ENCODE peak calls at places on chromosomes 5 and 9, in ten cellular contexts. L is tibial artery; J is progenitor cell of endocrine pancreas; Z is GM20000; K is GM12865; T is activated T-helper 9 cell treated with anti-CD3 and anti-CD28 coated beads, Interleukin-2, amount 50 U/mL, for 16 hours; Q is GM12891; O is DMS79 treated with DMSO at 0.1 percent for 48 hours; F is non-pigmented ciliary epithelial cell; E is NCI-H1105 treated with DMSO at 0.1 percent for 48 hours. V is an unnamed sample.

GRCh38 chr5:180649297-180650039 is at the start of gene FLT4:
- DNase-seq in L (peak), J (no peak), Z (no peak), K (no peak), T (no peak), Q (no peak), O (no peak), F (no peak), E (no peak), V (no peak)

GRCh38 chr9:114290561-114290986 is 32.3 kb upstream of the ORM1 start:
- DNase-seq in L (no peak), J (no peak), Z (no peak), K (no peak), T (no peak), Q (no peak), O (no peak), F (no peak), E (no peak), V (no peak)

GRCh38 chr9:36325081-36325828 is 67.0 kb upstream of the GNE start:
- DNase-seq in L (peak), J (no peak), Z (no peak), K (no peak), T (no peak), Q (no peak), O (no peak), F (no peak), E (no peak), V (no peak)

GRCh38 chr9:35920004-35920658 is 10.8 kb downstream of the SPAAR start:
- DNase-seq in L (no peak), J (no peak), Z (no peak), K (no peak), T (no peak), Q (no peak), O (no peak), F (no peak), E (no peak), V (no peak)

GRCh38 chr9:114779352-114779845 is 26.4 kb downstream of the TNFSF15 start:
- DNase-seq in L (peak), J (no peak), Z (no peak), K (no peak), T (no peak), Q (no peak), O (peak), F (no peak), E (peak), V (peak)

GRCh38 chr9:91246842-91247241 is 114.9 kb downstream of the AUH start:
- DNase-seq in L (no peak), J (no peak), Z (no peak), K (no peak), T (no peak), Q (no peak), O (no peak), F (no peak), E (no peak), V (no peak)

GRCh38 chr5:170542691-170543275 is 39.0 kb downstream of the KCNIP1 start:
- DNase-seq in L (no peak), J (no peak), Z (no peak), K (no peak), T (no peak), Q (no peak), O (no peak), F (no peak), E (no peak), V (no peak)

GRCh38 chr9:81538929-81539716 is 150.2 kb downstream of the TLE1 start:
- DNase-seq in L (no peak), J (no peak), Z (no peak), K (no peak), T (no peak), Q (no peak), O (no peak), F (no peak), E (no peak), V (no peak)

GRCh38 chr9:82247318-82247717 is 258.7 kb downstream of the SPATA31D1 start:
- DNase-seq in L (no peak), J (no peak), Z (no peak), K (no peak), T (no peak), Q (no peak), O (no peak), F (no peak), E (no peak), V (no peak)

V was measured in HS-27A.